ENCODE peak calls at places on chromosomes 2 and 18, in seven cellular contexts. S, N, Y, M, X, E and I are unnamed samples.
A peak's percentile ranks its signal among the peaks of the same experiment; 100 is the strongest.

GRCh38 chr2:46332686-46333281 is 35.6 kb downstream of the EPAS1 start:
- DNase-seq in E (no peak), X (no peak), M (no peak), S (peak; percentile 43), Y (no peak), N (no peak), I (no peak)

GRCh38 chr2:64937341-64938230 is 51.6 kb upstream of the SLC1A4 start:
- DNase-seq in S (no peak), Y (no peak), E (no peak), X (no peak), M (no peak), N (no peak), I (no peak)

GRCh38 chr2:173652311-173652710 is 297.6 kb downstream of the CDCA7 start:
- DNase-seq in M (no peak), X (peak; percentile 87), N (no peak), S (no peak), E (no peak), Y (no peak), I (no peak)

GRCh38 chr2:126824663-126825062 is 74.0 kb upstream of the TEX51 start:
- DNase-seq in N (no peak), Y (no peak), M (no peak), S (no peak), E (no peak), X (peak; percentile 1), I (no peak)

GRCh38 chr2:6254446-6254845 is 562.3 kb downstream of the SOX11 start:
- DNase-seq in N (no peak), X (no peak), M (no peak), Y (no peak), E (no peak), S (no peak), I (no peak)

GRCh38 chr2:184769038-184769437 is 170.7 kb downstream of the ZNF804A start:
- DNase-seq in E (no peak), X (peak; percentile 40), M (no peak), N (no peak), Y (no peak), S (no peak), I (no peak)

GRCh38 chr2:223971-224760 is 39.7 kb downstream of the SH3YL1 start:
- DNase-seq in N (no peak), M (no peak), S (no peak), Y (no peak), X (no peak), E (no peak), I (no peak)

GRCh38 chr2:37250869-37251740 is 19.6 kb downstream of the NDUFAF7 start:
- DNase-seq in E (no peak), N (no peak), M (no peak), Y (no peak), X (no peak), S (no peak), I (no peak)

GRCh38 chr2:231604685-231605606 is 12.3 kb downstream of the TEX44 start:
- DNase-seq in Y (peak; percentile 88), M (peak; percentile 98), S (peak; percentile 97), N (peak; percentile 95), E (peak; percentile 92), X (peak; percentile 98), I (peak; percentile 91)

GRCh38 chr2:123513351-123513750 is 511.7 kb upstream of the CNTNAP5 start:
- DNase-seq in S (no peak), Y (no peak), N (no peak), E (no peak), M (no peak), X (no peak), I (no peak)

GRCh38 chr2:160538559-160539355 is 45.1 kb upstream of the RBMS1 start:
- DNase-seq in X (no peak), N (no peak), S (no peak), E (no peak), Y (no peak), M (no peak), I (no peak)

GRCh38 chr2:36708119-36708741 is 11.7 kb downstream of the VIT start:
- DNase-seq in N (no peak), E (no peak), M (no peak), S (peak; percentile 23), Y (no peak), X (peak; percentile 41), I (no peak)

GRCh38 chr2:159617080-159617479 is 732 bp upstream of the BAZ2B start:
- DNase-seq in S (no peak), E (no peak), N (no peak), Y (no peak), X (no peak), M (no peak), I (no peak)

GRCh38 chr2:48009256-48009655 is 103.0 kb upstream of the FBXO11 start:
- DNase-seq in E (no peak), Y (no peak), S (no peak), N (no peak), M (no peak), X (peak; percentile 1), I (no peak)

GRCh38 chr18:10274327-10274726 is 180.1 kb upstream of the APCDD1 start:
- DNase-seq in Y (no peak), N (no peak), S (no peak), E (no peak), M (no peak), X (peak; percentile 8), I (no peak)

GRCh38 chr2:85022232-85022631 is 51.3 kb downstream of the KCMF1 start:
- DNase-seq in Y (no peak), X (no peak), E (no peak), N (no peak), S (no peak), M (no peak), I (no peak)

GRCh38 chr2:104240984-104241383 is 612.9 kb upstream of the POU3F3 start:
- DNase-seq in X (no peak), M (no peak), S (no peak), E (no peak), N (no peak), Y (no peak), I (no peak)

GRCh38 chr2:219656523-219656922 is 29.1 kb downstream of the SLC4A3 start:
- DNase-seq in Y (no peak), M (no peak), E (no peak), X (no peak), S (no peak), N (no peak), I (no peak)

GRCh38 chr2:223692227-223692947 is 90.2 kb upstream of the SCG2 start:
- DNase-seq in S (no peak), X (peak; percentile 80), M (peak; percentile 45), Y (no peak), E (peak; percentile 49), N (no peak), I (no peak)

GRCh38 chr2:98786179-98786578 is 55.2 kb upstream of the MGAT4A start:
- DNase-seq in X (no peak), E (no peak), M (no peak), S (no peak), Y (no peak), N (no peak), I (no peak)

GRCh38 chr2:235512699-235513053 is 18.8 kb downstream of the AGAP1 start:
- DNase-seq in M (no peak), X (no peak), N (no peak), S (no peak), Y (no peak), E (no peak), I (no peak)

GRCh38 chr2:171271380-171271779 is 110.7 kb upstream of the TLK1 start:
- DNase-seq in N (no peak), M (no peak), Y (no peak), S (no peak), X (no peak), E (no peak), I (no peak)

GRCh38 chr2:218889937-218890336 is 9.3 kb downstream of the WNT10A start:
- DNase-seq in M (no peak), N (no peak), Y (no peak), S (no peak), X (no peak), E (no peak), I (no peak)